ENCODE peak calls at places on chromosomes 4 and X, in four cellular contexts. F, O, E and Q are unnamed samples.

GRCh38 chr4:163895369-163896005 is 401.0 kb downstream of the TMA16 start:
- DNase-seq in O (no peak), F (no peak), E (no peak), Q (no peak)

GRCh38 chr4:152024881-152025280 is 264.1 kb upstream of the GATB start:
- DNase-seq in E (no peak), F (no peak), O (no peak), Q (no peak)

GRCh38 chr4:15868065-15868464 is 70.5 kb downstream of the FGFBP1 start:
- DNase-seq in O (no peak), E (no peak), F (no peak), Q (no peak)

GRCh38 chrX:49209434-49210251 is 9.7 kb upstream of the SYP start:
- DNase-seq in E (no peak), O (no peak), F (no peak), Q (peak)

GRCh38 chr4:4791299-4791798 is 68.1 kb upstream of the MSX1 start:
- DNase-seq in O (no peak), E (no peak), F (no peak), Q (no peak)

GRCh38 chr4:10878861-10879260 is 194.3 kb upstream of the CLNK start:
- DNase-seq in E (no peak), O (no peak), F (no peak), Q (no peak)

GRCh38 chr4:140098481-140099132 is 55.4 kb downstream of the MAML3 start:
- DNase-seq in O (no peak), F (no peak), E (no peak), Q (no peak)

GRCh38 chr4:6907658-6908191 is 1.9 kb upstream of the TBC1D14 start:
- DNase-seq in F (peak), O (no peak), E (no peak), Q (peak)

DNA sequence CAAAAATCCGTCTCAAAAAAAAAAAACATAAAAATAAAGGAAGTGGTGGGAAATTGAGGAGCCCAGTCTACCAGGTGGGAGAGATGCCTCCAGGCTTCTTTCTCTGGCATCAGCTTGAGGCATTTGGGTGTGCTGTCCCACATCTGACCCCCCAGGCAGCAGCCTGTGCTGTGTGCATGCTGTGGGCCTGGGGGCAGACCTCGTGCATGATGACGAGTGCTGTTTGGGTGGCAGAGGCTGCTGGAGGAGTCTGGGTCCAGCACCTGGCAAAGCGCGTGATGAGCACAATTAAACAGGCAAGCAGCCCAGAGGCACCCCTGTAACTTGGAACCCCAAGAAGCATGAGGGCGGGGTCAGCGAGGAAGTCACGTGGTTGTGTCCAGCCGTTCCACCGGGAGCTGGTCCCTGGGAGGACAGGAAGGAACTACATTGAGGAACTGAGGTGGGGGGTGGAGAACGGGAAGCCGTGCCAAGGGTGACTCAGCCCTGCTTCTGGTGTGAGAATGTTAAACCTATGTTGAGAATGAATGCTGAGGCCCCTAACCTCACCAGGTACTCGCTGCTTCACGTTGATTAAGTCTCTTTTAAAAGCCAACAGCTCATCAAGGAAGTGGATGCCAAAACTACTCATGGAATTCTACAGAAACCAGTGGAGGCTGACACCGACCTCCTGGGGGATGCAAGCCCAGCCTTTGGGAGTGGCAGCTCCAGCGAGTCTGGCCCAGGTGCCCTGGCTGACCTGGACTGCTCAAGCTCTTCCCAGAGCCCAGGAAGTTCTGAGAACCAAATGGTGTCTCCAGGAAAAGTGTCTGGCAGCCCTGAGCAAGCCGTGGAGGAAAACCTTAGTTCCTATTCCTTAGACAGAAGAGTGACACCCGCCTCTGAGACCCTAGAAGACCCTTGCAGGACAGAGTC is 6.1 kb downstream of the TACC3 start:
- DNase-seq in O (no peak), F (peak), E (no peak), Q (no peak)
- TF ChIP-seq POLR2AphosphoS2 in O (no peak), F (no peak), E (no peak), Q (no peak)

GRCh38 chrX:50903387-50904027 is 7.0 kb upstream of the BMP15 start:
- DNase-seq in E (no peak), O (peak), F (peak), Q (peak)
- TF ChIP-seq POLR2AphosphoS2 in E (no peak), O (no peak), F (no peak), Q (no peak)

GRCh38 chr4:119299221-119300071 is 22.5 kb downstream of the FABP2 start:
- DNase-seq in F (no peak), E (peak), O (peak), Q (peak)
- TF ChIP-seq POLR2AphosphoS2 in F (no peak), E (no peak), O (no peak), Q (no peak)

GRCh38 chrX:106038625-106039024 is at the start of gene SERPINA7:
- DNase-seq in F (no peak), O (peak), E (no peak), Q (no peak)
- TF ChIP-seq POLR2AphosphoS2 in F (no peak), O (no peak), E (no peak), Q (no peak)

DNA sequence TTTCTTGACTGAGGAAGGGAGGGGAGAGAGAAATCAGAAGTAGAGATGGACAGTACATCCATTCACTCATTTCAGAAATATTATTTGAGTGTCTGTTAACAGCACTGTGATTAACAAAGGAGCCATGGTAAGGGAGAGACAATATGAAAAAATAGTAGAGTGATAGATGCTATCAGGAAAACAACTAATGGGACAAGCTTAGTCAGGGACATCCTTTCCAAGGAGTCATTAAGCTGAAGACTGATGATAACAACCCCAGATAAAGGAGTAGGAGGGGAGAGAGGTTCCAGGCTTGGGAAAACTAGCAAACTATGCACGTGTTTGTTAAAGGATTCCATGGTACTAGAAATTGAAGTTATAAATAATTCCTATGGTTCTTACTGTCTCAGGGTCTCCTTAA is 122.2 kb downstream of the CBR4 start:
- DNase-seq in E (no peak), F (no peak), O (no peak), Q (no peak)
- TF ChIP-seq POLR2AphosphoS2 in E (no peak), F (no peak), O (no peak), Q (no peak)

DNA sequence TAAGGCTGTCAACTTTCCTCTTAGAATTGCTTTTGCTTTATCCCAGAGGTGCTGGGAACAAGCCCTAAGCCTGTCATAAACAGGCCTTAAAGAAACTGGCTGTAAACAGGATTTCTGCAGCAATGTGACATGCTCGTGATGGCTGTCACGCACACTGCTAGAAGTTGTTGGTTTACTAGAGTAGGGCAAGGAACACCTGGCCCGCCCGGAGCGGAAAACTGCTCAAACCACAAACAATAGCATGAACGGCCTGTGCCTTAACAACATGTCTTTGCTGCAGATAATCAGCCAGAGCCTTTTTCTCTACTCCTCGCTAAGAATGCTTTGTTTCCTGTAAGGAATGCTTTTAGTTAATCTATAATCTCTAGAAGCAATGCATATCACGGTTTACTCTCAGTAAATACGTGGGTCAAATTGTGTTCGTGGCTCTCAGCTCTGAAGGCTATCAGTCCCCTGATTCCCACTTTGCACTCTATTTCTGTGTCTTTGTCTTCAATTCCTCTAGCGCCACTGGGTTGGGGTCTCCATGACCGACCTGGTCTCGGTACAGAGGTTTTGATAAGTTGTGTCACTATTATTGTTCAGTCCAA is 318.3 kb downstream of the GLUD2 start:
- DNase-seq in F (no peak), O (no peak), E (no peak), Q (no peak)
- TF ChIP-seq POLR2AphosphoS2 in F (no peak), O (no peak), E (no peak), Q (no peak)

GRCh38 chrX:16487620-16488380 is 162.2 kb upstream of the S100G start:
- DNase-seq in E (no peak), O (no peak), F (no peak), Q (no peak)

GRCh38 chrX:16479206-16479869 is 170.6 kb upstream of the S100G start:
- DNase-seq in F (no peak), E (no peak), O (peak), Q (no peak)

GRCh38 chrX:16488959-16489358 is 161.0 kb upstream of the S100G start:
- DNase-seq in O (no peak), F (no peak), E (no peak), Q (no peak)

DNA sequence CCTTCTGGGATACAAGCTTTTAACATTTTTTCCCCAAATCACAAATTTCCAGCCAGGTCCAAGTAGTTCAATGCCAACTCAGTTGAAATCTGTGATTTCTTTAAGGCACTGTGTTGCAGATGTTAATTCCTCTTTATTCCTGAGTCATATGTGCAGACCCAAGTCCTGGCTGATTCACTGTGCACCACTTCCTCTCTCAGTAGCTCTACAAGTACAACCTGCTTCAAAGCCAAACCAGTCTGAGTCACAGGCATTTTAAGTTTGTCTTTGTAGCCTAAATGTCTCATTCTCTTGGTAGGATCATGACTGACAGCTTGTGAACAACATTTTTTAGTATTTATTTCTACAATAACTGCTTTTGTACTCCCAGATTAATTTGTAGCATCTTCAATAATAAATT is 165.6 kb upstream of the S100G start:
- DNase-seq in F (no peak), E (no peak), O (no peak), Q (no peak)
- TF ChIP-seq POLR2AphosphoS2 in F (no peak), E (no peak), O (no peak), Q (no peak)

DNA sequence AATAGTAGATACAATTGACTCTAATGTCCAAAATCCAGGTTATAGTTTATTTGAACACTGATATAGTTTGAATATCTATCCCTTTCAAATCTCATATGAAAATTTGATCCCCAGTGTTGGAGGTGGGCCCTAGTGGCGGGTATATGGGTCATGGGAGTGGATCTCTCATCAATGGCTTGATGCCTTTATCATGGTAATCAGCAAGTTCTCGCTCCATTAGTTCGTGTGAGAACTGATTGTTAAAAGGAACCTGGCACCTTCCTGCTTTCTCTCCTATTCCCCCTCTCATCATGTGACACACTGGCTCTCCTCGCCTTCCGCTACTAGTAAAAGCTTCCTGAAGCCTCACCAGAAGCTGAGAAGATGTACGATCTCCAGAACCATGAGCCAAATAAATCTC is 70.1 kb downstream of the UNC5C start:
- DNase-seq in E (no peak), F (no peak), O (no peak), Q (no peak)
- TF ChIP-seq POLR2AphosphoS2 in E (no peak), F (no peak), O (no peak), Q (no peak)

GRCh38 chr4:156473175-156473574 is 498.4 kb downstream of the PDGFC start:
- DNase-seq in F (no peak), O (no peak), E (no peak), Q (no peak)
- TF ChIP-seq POLR2AphosphoS2 in F (no peak), O (no peak), E (no peak), Q (no peak)

GRCh38 chr4:148007303-148007702 is 275.4 kb downstream of the ARHGAP10 start:
- DNase-seq in F (peak), O (no peak), E (no peak), Q (peak)
- TF ChIP-seq POLR2AphosphoS2 in F (no peak), O (no peak), E (no peak), Q (no peak)